ENCODE peak calls at places on chromosome 10, in seven cellular contexts. Y, T, B, G, V, R and A are unnamed samples.

GRCh38 chr10:72353963-72354355 is 760 bp downstream of the DNAJB12 start:
- DNase-seq in V (peak), G (peak), R (no peak), T (no peak), Y (no peak), B (peak), A (no peak)

GRCh38 chr10:102113956-102114857 is 6.0 kb downstream of the LDB1 start:
- DNase-seq in G (peak), B (peak), Y (peak), T (no peak), R (no peak), V (peak), A (peak)

GRCh38 chr10:58515296-58515956 is 2.8 kb downstream of the BICC1 start:
- DNase-seq in G (no peak), B (no peak), R (no peak), T (no peak), Y (no peak), V (no peak), A (no peak)

GRCh38 chr10:103637855-103638561 is 144.5 kb downstream of the NEURL1 start:
- DNase-seq in T (peak), Y (no peak), B (no peak), V (no peak), R (no peak), G (no peak), A (peak)

GRCh38 chr10:45001382-45002148 is 842 bp downstream of the ZNF22 start:
- DNase-seq in G (peak), R (peak), V (peak), T (peak), Y (peak), B (peak), A (peak)

GRCh38 chr10:89540550-89540949 is 5.2 kb upstream of the SLC16A12 start:
- DNase-seq in G (no peak), T (no peak), V (no peak), R (no peak), B (no peak), Y (no peak), A (no peak)

GRCh38 chr10:20855398-20856038 is 41.6 kb downstream of the NEBL start:
- DNase-seq in R (no peak), Y (peak), B (no peak), V (no peak), G (peak), T (no peak), A (no peak)

GRCh38 chr10:118966131-118967125 is 63.1 kb upstream of the NANOS1 start:
- DNase-seq in G (peak), T (no peak), Y (no peak), V (no peak), B (no peak), R (no peak), A (no peak)

GRCh38 chr10:48802611-48803046 is 118.0 kb downstream of the WDFY4 start:
- DNase-seq in V (no peak), G (no peak), B (no peak), R (peak), Y (no peak), T (no peak), A (no peak)

GRCh38 chr10:94363251-94363565 is 469 bp upstream of the NOC3L start:
- DNase-seq in V (no peak), T (no peak), G (no peak), B (no peak), R (no peak), Y (no peak), A (no peak)

GRCh38 chr10:5447611-5448071 is 35.3 kb downstream of the NET1 start:
- DNase-seq in G (no peak), R (peak), Y (peak), V (no peak), B (no peak), T (no peak), A (no peak)
- TF ChIP-seq POLR2AphosphoS5 in G (no peak), R (no peak), Y (no peak), V (no peak), B (no peak), T (peak), A (peak)

GRCh38 chr10:25786181-25786580 is 147.8 kb upstream of the MYO3A start:
- DNase-seq in V (no peak), B (no peak), G (no peak), Y (no peak), R (no peak), T (no peak), A (no peak)

DNA sequence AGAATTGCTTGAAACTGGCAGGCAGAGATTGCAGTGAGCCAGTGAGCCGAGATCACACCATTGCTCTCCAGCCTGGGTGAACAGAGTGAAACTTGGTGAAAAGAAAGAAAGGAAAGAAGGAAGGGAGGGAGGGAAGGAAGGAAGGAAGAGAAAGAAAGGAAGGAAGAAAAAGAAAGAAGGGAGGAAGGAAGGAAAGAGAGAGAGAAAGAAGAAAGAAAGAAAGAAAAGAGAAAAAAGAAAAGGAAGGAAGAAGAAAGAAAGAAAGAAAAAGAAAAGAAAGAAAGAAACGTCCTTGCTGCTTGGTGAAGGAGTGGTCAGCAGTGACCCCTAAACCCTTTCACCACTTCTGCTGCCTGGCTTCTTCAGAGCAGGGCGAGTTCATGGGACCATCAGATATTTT is 147.1 kb upstream of the MYO3A start:
- DNase-seq in G (no peak), V (no peak), B (no peak), Y (no peak), R (no peak), T (no peak), A (no peak)
- TF ChIP-seq POLR2AphosphoS5 in G (no peak), V (no peak), B (no peak), Y (no peak), R (no peak), T (no peak), A (no peak)

DNA sequence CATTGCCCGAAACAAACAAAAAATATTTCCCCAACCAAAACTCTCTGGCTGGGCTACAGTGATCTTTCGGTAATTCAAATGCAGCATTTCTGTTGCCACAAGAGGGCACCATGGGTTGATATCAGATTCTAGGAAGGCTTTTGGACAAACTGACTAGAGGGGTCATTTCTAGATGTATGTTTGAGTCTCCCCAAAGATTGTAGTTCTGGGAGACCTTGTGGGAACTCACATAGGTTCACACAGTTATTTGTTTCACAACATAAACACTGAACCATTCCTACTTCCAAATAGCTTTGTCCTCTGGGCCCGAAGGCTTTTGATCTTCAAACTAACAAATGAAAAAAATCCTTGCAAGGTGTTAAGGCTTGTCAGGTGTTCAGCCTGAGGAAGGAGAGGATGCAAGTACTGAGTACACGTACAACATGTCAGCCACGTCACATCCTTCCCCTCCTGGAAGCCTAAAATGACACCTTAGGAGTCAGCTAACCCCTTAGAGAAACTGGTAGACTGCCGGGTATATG is 37.0 kb upstream of the IL15RA start:
- DNase-seq in V (no peak), R (peak), G (peak), Y (peak), T (peak), B (no peak), A (peak)
- TF ChIP-seq POLR2AphosphoS5 in V (no peak), R (no peak), G (no peak), Y (no peak), T (peak), B (no peak), A (no peak)

DNA sequence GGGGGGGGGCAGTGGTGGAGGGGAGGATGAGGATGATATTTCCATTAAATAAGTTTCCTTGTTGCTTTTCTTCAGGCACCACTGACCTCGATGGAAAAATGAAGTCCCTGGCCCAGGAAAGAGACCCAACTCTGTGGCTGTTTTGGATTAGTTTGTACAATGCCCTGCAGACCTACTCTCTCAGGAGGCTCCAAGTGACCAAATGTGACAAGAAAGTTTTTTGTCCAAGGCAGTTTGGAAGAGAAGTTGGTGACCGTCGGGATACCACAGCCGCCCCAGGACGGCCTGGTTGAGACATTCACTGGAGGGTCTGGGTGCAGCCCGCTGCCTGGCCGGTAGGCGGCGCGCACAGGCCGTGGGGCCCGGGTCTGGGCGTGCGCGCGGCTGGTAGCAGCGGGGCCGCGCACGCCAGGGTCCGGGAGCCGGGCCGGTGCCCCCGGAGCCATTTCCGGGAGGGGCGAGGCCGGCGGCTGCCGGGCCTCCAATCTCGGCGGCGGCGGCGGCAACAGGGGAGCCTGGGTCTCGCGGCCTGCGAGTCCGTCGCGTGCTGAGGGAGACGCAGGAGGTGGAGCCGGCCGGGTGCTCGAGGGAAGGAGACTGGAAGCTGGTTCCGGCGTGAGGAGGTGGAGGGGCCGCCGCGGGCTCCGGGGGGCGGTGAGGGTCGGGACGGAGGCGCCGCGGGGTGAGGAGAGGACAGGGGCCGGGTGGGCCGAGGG is at the start of gene SGPL1:
- DNase-seq in B (peak), R (peak), G (peak), Y (peak), V (peak), T (peak), A (peak)
- TF ChIP-seq POLR2AphosphoS5 in B (no peak), R (no peak), G (no peak), Y (peak), V (peak), T (peak), A (peak)